ENCODE peak calls at places on chromosomes 5 and 9, in ten cellular contexts. H is GM06990; O is substantia nigra; K is neuronal stem cell; Y is mesenchymal stem cell; B is stimulated activated CD4-positive, alpha-beta T cell treated with anti-CD3 and anti-CD28 coated beads, Interleukin-1b, Interleukin-23, amount 100 ng/mL, for 48 hours; V is caudate nucleus; N is dorsolateral prefrontal cortex; G is AG08396; F is left cardiac atrium. A is an unnamed sample.

GRCh38 chr5:170757182-170757601 is 26.3 kb upstream of the GABRP start:
- DNase-seq in B (no peak), G (no peak), N (no peak), V (no peak), H (no peak), O (no peak), K (no peak), Y (peak), F (no peak), A (no peak)

GRCh38 chr9:89781838-89782237 is 177.0 kb downstream of the GADD45G start:
- DNase-seq in B (peak), G (no peak), H (peak), O (no peak), V (no peak), F (no peak), N (no peak), Y (no peak), K (no peak), A (peak)

GRCh38 chr5:60178101-60178500 is 284.6 kb upstream of the PDE4D start:
- DNase-seq in Y (peak), V (no peak), B (no peak), O (no peak), H (no peak), N (no peak), K (no peak), G (no peak), F (no peak), A (no peak)

GRCh38 chr5:177491429-177491945 is 5.9 kb downstream of the PDLIM7 start:
- DNase-seq in O (no peak), H (no peak), B (peak), F (no peak), K (peak), G (peak), Y (peak), N (no peak), V (no peak), A (no peak)

GRCh38 chr9:93058357-93059096 is at the start of gene SUSD3:
- DNase-seq in H (peak), V (no peak), N (no peak), Y (peak), G (peak), F (peak), B (peak), K (peak), O (no peak), A (no peak)

GRCh38 chr9:101026824-101027223 is 1.7 kb upstream of the PLPPR1 start:
- DNase-seq in O (no peak), G (no peak), H (no peak), K (no peak), Y (no peak), V (no peak), N (no peak), B (no peak), F (no peak), A (no peak)

GRCh38 chr9:96021616-96022444 is 146.3 kb downstream of the ERCC6L2 start:
- DNase-seq in Y (no peak), G (no peak), K (peak), N (no peak), O (no peak), H (no peak), B (no peak), F (peak), V (no peak), A (peak)

GRCh38 chr9:882416-882931 is 41.0 kb downstream of the DMRT1 start:
- DNase-seq in N (no peak), H (no peak), O (no peak), G (no peak), F (no peak), K (no peak), Y (no peak), V (no peak), B (no peak), A (no peak)

GRCh38 chr9:5509573-5509972 is 758 bp upstream of the PDCD1LG2 start:
- DNase-seq in G (peak), H (no peak), B (no peak), V (no peak), O (no peak), K (no peak), Y (peak), F (no peak), N (no peak), A (no peak)

GRCh38 chr5:124043456-124043855 is 531.5 kb downstream of the CSNK1G3 start:
- DNase-seq in B (no peak), Y (no peak), F (no peak), V (no peak), G (no peak), N (no peak), O (no peak), K (no peak), H (no peak), A (no peak)

GRCh38 chr9:108271236-108271635 is 584.5 kb downstream of the ACTL7B start:
- DNase-seq in O (no peak), F (no peak), Y (no peak), G (no peak), B (no peak), N (no peak), H (no peak), V (no peak), K (no peak), A (no peak)

GRCh38 chr5:59416441-59416840 is 477.1 kb downstream of the PDE4D start:
- DNase-seq in B (no peak), F (no peak), K (no peak), Y (peak), V (no peak), O (no peak), G (no peak), H (no peak), N (no peak), A (no peak)

GRCh38 chr9:38284039-38284767 is 108.3 kb upstream of the ALDH1B1 start:
- DNase-seq in B (no peak), V (no peak), O (no peak), G (no peak), F (no peak), Y (no peak), H (no peak), K (no peak), N (no peak), A (no peak)

GRCh38 chr5:179620293-179620692 is 3.2 kb downstream of the HNRNPH1 start:
- DNase-seq in V (no peak), Y (no peak), K (no peak), H (no peak), G (no peak), F (no peak), N (no peak), O (no peak), B (no peak), A (no peak)

GRCh38 chr9:4301971-4302427 is 2.1 kb upstream of the GLIS3 start:
- DNase-seq in F (peak), O (no peak), B (peak), K (no peak), V (no peak), Y (peak), G (peak), H (no peak), N (no peak), A (no peak)

GRCh38 chr9:17402309-17402708 is 176.6 kb upstream of the SH3GL2 start:
- DNase-seq in K (peak), B (no peak), G (no peak), Y (peak), O (no peak), N (no peak), V (no peak), F (no peak), H (no peak), A (no peak)

GRCh38 chr5:62588668-62589067 is 10.0 kb downstream of the LRRC70 start:
- DNase-seq in K (no peak), N (no peak), F (no peak), O (no peak), H (no peak), G (no peak), Y (no peak), V (no peak), B (no peak), A (no peak)

GRCh38 chr9:127199001-127199791 is 65.4 kb upstream of the GARNL3 start:
- DNase-seq in Y (peak), K (peak), V (no peak), O (peak), H (peak), F (peak), G (peak), B (peak), N (peak), A (no peak)

GRCh38 chr5:120463991-120464626 is at the start of gene PRR16:
- DNase-seq in K (peak), G (peak), H (peak), F (peak), N (peak), V (no peak), Y (peak), B (no peak), O (peak), A (peak)

GRCh38 chr5:146081685-146082084 is 23.7 kb downstream of the PLAC8L1 start:
- DNase-seq in K (no peak), B (no peak), H (no peak), V (no peak), O (no peak), Y (no peak), G (no peak), F (no peak), N (no peak), A (no peak)

GRCh38 chr5:177332896-177333260 is 18.6 kb downstream of the LMAN2 start:
- DNase-seq in Y (no peak), K (no peak), G (no peak), N (no peak), H (no peak), B (no peak), V (no peak), O (no peak), F (no peak), A (no peak)

GRCh38 chr9:133901184-133901835 is 90.8 kb downstream of the VAV2 start:
- DNase-seq in K (no peak), Y (no peak), N (no peak), B (no peak), F (no peak), G (no peak), V (no peak), O (no peak), H (peak), A (no peak)

GRCh38 chr5:37437716-37438115 is 58.6 kb downstream of the WDR70 start:
- DNase-seq in F (no peak), O (no peak), N (no peak), Y (peak), B (no peak), V (no peak), K (no peak), G (no peak), H (no peak), A (no peak)

GRCh38 chr5:143051244-143052058 is 281.3 kb downstream of the ARHGAP26 start:
- DNase-seq in F (no peak), Y (peak), G (peak), K (no peak), N (no peak), B (no peak), O (no peak), V (no peak), H (no peak), A (no peak)

GRCh38 chr5:96081276-96081858 is 119.7 kb upstream of the ELL2 start:
- DNase-seq in Y (peak), H (no peak), K (no peak), G (no peak), B (no peak), F (no peak), O (no peak), V (no peak), N (no peak), A (no peak)

GRCh38 chr5:94017579-94017978 is 276.2 kb upstream of the POU5F2 start:
- DNase-seq in K (no peak), N (no peak), O (no peak), Y (no peak), H (no peak), V (no peak), F (no peak), B (no peak), G (no peak), A (no peak)

GRCh38 chr5:127042593-127042992 is 12.2 kb upstream of the MARCHF3 start:
- DNase-seq in Y (no peak), F (no peak), V (no peak), K (no peak), N (no peak), O (no peak), H (no peak), G (no peak), B (no peak), A (no peak)

GRCh38 chr9:81266674-81267073 is 422.7 kb downstream of the TLE1 start:
- DNase-seq in B (no peak), K (no peak), O (no peak), G (peak), V (no peak), H (no peak), F (no peak), N (no peak), Y (peak), A (no peak)

GRCh38 chr5:16617272-16617973 is 626 bp upstream of the RETREG1 start:
- DNase-seq in V (no peak), O (no peak), B (peak), F (peak), N (no peak), Y (no peak), K (no peak), H (peak), G (no peak), A (no peak)

GRCh38 chr9:127176631-127177030 is 54.2 kb upstream of the ANGPTL2 start:
- DNase-seq in K (no peak), N (peak), H (no peak), O (no peak), B (no peak), Y (no peak), V (no peak), G (no peak), F (no peak), A (no peak)

GRCh38 chr9:137968235-137968634 is 90.7 kb downstream of the CACNA1B start:
- DNase-seq in F (no peak), O (no peak), Y (no peak), V (no peak), K (no peak), G (no peak), N (peak), B (no peak), H (no peak), A (no peak)

GRCh38 chr5:14035859-14036440 is 91.5 kb upstream of the DNAH5 start:
- DNase-seq in O (no peak), K (peak), H (no peak), V (no peak), N (no peak), Y (peak), G (peak), F (no peak), B (no peak), A (no peak)

GRCh38 chr5:131677115-131677514 is 42.1 kb upstream of the RAPGEF6 start:
- DNase-seq in H (no peak), B (no peak), K (no peak), V (no peak), Y (no peak), O (no peak), G (no peak), F (no peak), N (no peak), A (no peak)

GRCh38 chr5:150538007-150538917 is 30.3 kb downstream of the NDST1 start:
- DNase-seq in H (no peak), F (no peak), O (no peak), V (no peak), B (no peak), K (no peak), Y (no peak), N (no peak), G (peak), A (no peak)

GRCh38 chr5:139091439-139092156 is 106.6 kb downstream of the SIL1 start:
- DNase-seq in V (no peak), F (no peak), H (no peak), B (no peak), K (no peak), Y (peak), G (no peak), O (no peak), N (no peak), A (no peak)

GRCh38 chr5:98780390-98780789 is 6.9 kb downstream of the RGMB start:
- DNase-seq in N (no peak), G (no peak), V (no peak), K (no peak), F (no peak), H (no peak), O (no peak), Y (no peak), B (no peak), A (no peak)

GRCh38 chr9:16310288-16311145 is 560.0 kb downstream of the BNC2 start:
- DNase-seq in N (no peak), Y (no peak), O (no peak), V (no peak), F (no peak), B (no peak), K (no peak), H (no peak), G (no peak), A (no peak)

GRCh38 chr5:157290156-157290980 is 24.4 kb downstream of the CYFIP2 start:
- DNase-seq in B (no peak), G (peak), H (no peak), O (no peak), K (no peak), N (no peak), V (no peak), Y (peak), F (no peak), A (no peak)

A was measured in C1 segment of cervical spinal cord.